ENCODE peak calls at places on chromosomes 2 and 18, in four cellular contexts. O is foreskin melanocyte; N is T-helper 22 cell; W is stimulated activated CD8-positive, alpha-beta memory T cell treated with anti-CD3 and anti-CD28 coated beads, Interleukin-7, amount 100 ng/mL, for 4 hours. K is an unnamed sample.

GRCh38 chr2:180240774-180241173 is 233.7 kb upstream of the CWC22 start:
- DNase-seq in N (no peak), W (no peak), O (no peak), K (no peak)

GRCh38 chr2:151878655-151879563 is 50.7 kb upstream of the ARL5A start:
- DNase-seq in N (no peak), W (no peak), O (peak; percentile 7), K (peak; percentile 91)

GRCh38 chr2:240230424-240230945 is 90.0 kb upstream of the OTOS start:
- DNase-seq in O (no peak), W (no peak), N (no peak), K (no peak)

GRCh38 chr2:217918220-217919024 is 84.4 kb downstream of the TNS1 start:
- DNase-seq in N (no peak), W (no peak), O (no peak), K (no peak)

GRCh38 chr18:76168206-76168605 is 326.8 kb downstream of the ZNF516 start:
- DNase-seq in O (no peak), N (no peak), W (no peak), K (no peak)

GRCh38 chr2:44705851-44706555 is 235.5 kb upstream of the SIX3 start:
- DNase-seq in W (no peak), O (no peak), N (no peak), K (no peak)

GRCh38 chr18:44725300-44726096 is 44.8 kb downstream of the SETBP1 start:
- DNase-seq in O (no peak), W (peak; percentile 58), N (peak; percentile 37), K (peak; percentile 64)

GRCh38 chr2:219500135-219500534 is 1.4 kb downstream of the GMPPA start:
- DNase-seq in O (no peak), N (no peak), W (no peak), K (no peak)

GRCh38 chr2:20353597-20353996 is 3.0 kb upstream of the PUM2 start:
- DNase-seq in N (no peak), W (no peak), O (no peak), K (no peak)

GRCh38 chr2:151237422-151238012 is 24.1 kb downstream of the RBM43 start:
- DNase-seq in W (no peak), N (no peak), O (no peak), K (no peak)

GRCh38 chr2:84486436-84487115 is 27.5 kb upstream of the SUCLG1 start:
- DNase-seq in W (no peak), O (peak; percentile 35), N (no peak), K (no peak)

GRCh38 chr2:106095478-106096392 is 98.4 kb downstream of the UXS1 start:
- DNase-seq in W (peak; percentile 59), O (no peak), N (peak; percentile 75), K (no peak)

GRCh38 chr18:79512461-79513380 is 117.0 kb downstream of the NFATC1 start:
- DNase-seq in W (no peak), N (no peak), O (no peak), K (no peak)

GRCh38 chr2:144996225-144996795 is 476.4 kb upstream of the ZEB2 start:
- DNase-seq in W (no peak), O (peak; percentile 58), N (no peak), K (peak; percentile 26)

GRCh38 chr18:74114206-74114605 is 33.4 kb downstream of the FBXO15 start:
- DNase-seq in N (no peak), W (no peak), O (no peak), K (no peak)

GRCh38 chr2:10535703-10536102 is 87.6 kb upstream of the ODC1 start:
- DNase-seq in O (no peak), W (no peak), N (no peak), K (no peak)

GRCh38 chr2:229273384-229274338 is 2.6 kb upstream of the PID1 start:
- DNase-seq in W (no peak), O (peak; percentile 59), N (no peak), K (peak; percentile 69)

GRCh38 chr2:37295469-37296073 is 29.1 kb downstream of the PRKD3 start:
- DNase-seq in O (no peak), N (no peak), W (no peak), K (no peak)